ENCODE peak calls at places on chromosomes 4 and X, in seven cellular contexts. L is left ventricle myocardium inferior; I is iPS DF 6.9; O is brain microvascular endothelial cell; N is NCI-H1694; Q is activated CD4-positive, alpha-beta T cell treated with anti-CD3 and anti-CD28 coated beads, Interleukin-2, amount 50 U/mL, for 24 hours; G is BE2C. J is an unnamed sample.

GRCh38 chr4:38856046-38856445 is 571 bp downstream of the TLR6 start:
- DNase-seq in G (no peak), O (no peak), N (no peak), I (no peak), Q (no peak), L (no peak), J (no peak)

GRCh38 chr4:185582651-185583400 is 47.5 kb upstream of the PDLIM3 start:
- DNase-seq in L (no peak), N (no peak), Q (no peak), I (no peak), O (no peak), G (no peak), J (no peak)

GRCh38 chrX:150152036-150152435 is 211.1 kb upstream of the MAMLD1 start:
- DNase-seq in I (no peak), O (no peak), N (no peak), L (no peak), G (no peak), Q (no peak), J (no peak)

GRCh38 chrX:1060562-1060960 is 151.9 kb downstream of the CRLF2 start:
- DNase-seq in I (no peak), G (no peak), N (no peak), L (no peak), O (no peak), Q (no peak), J (no peak)

GRCh38 chr4:123862812-123863211 is 466.2 kb downstream of the SPRY1 start:
- DNase-seq in G (no peak), N (no peak), I (no peak), L (no peak), Q (no peak), O (no peak), J (no peak)

GRCh38 chrX:15525664-15526416 is 25.2 kb downstream of the BMX start:
- DNase-seq in I (no peak), N (no peak), G (no peak), O (no peak), L (no peak), Q (no peak), J (no peak)

GRCh38 chr4:26208237-26208985 is 112.4 kb upstream of the RBPJ start:
- DNase-seq in G (no peak), I (no peak), L (no peak), Q (no peak), N (no peak), O (no peak), J (no peak)

GRCh38 chrX:115344885-115345653 is 55.6 kb downstream of the LUZP4 start:
- DNase-seq in N (no peak), Q (no peak), I (no peak), L (peak), O (peak), G (peak), J (no peak)

GRCh38 chr4:38237139-38237538 is 276.9 kb downstream of the PTTG2 start:
- DNase-seq in Q (no peak), O (peak), L (no peak), G (no peak), N (no peak), I (no peak), J (no peak)

GRCh38 chrX:115356369-115356768 is 66.9 kb downstream of the LUZP4 start:
- DNase-seq in I (no peak), Q (no peak), N (no peak), G (no peak), O (no peak), L (no peak), J (no peak)

GRCh38 chr4:181877329-181877848 is 365.8 kb upstream of the TENM3 start:
- DNase-seq in O (peak), I (no peak), G (no peak), L (no peak), Q (no peak), N (no peak), J (no peak)

GRCh38 chr4:122765702-122766352 is 33.3 kb downstream of the BBS12 start:
- DNase-seq in N (no peak), L (no peak), G (no peak), I (no peak), Q (no peak), O (peak), J (no peak)

GRCh38 chr4:86917212-86918039 is 17.4 kb upstream of the AFF1 start:
- DNase-seq in Q (no peak), I (no peak), N (no peak), L (no peak), G (no peak), O (no peak), J (no peak)